ENCODE peak calls at places on chromosomes 11 and 22, in four cellular contexts. Z is HL-60, X is K562, H is GM12878. W is an unnamed sample.

GRCh38 chr22:28802595-28803087 is 2.3 kb upstream of the XBP1 start:
- DNase-seq in X (peak), H (no peak), Z (no peak), W (no peak)

GRCh38 chr22:42869463-42869862 is 12.4 kb upstream of the ARFGAP3 start:
- DNase-seq in X (no peak), H (no peak), Z (no peak), W (no peak)

GRCh38 chr22:28004021-28004420 is 85.0 kb upstream of the PITPNB start:
- DNase-seq in H (no peak), Z (no peak), X (no peak), W (no peak)

GRCh38 chr11:72079776-72080325 is 491 bp downstream of the NUMA1 start:
- DNase-seq in Z (no peak), H (no peak), X (peak), W (peak)

GRCh38 chr11:57244911-57245310 is 7.9 kb upstream of the APLNR start:
- DNase-seq in Z (no peak), H (no peak), X (no peak), W (no peak)

GRCh38 chr11:25566298-25567200 is 765.4 kb upstream of the ANO3 start:
- DNase-seq in H (no peak), X (no peak), Z (peak), W (no peak)

GRCh38 chr11:72037554-72038311 is 39.0 kb downstream of the IL18BP start:
- DNase-seq in X (no peak), H (no peak), Z (no peak), W (no peak)

GRCh38 chr11:62054484-62055121 is 69.2 kb upstream of the INCENP start:
- DNase-seq in H (no peak), Z (no peak), X (peak), W (no peak)

GRCh38 chr11:15055620-15056356 is 17.6 kb upstream of the CALCB start:
- DNase-seq in Z (no peak), H (no peak), X (no peak), W (no peak)

GRCh38 chr11:6333112-6333511 is 12.8 kb upstream of the CAVIN3 start:
- DNase-seq in H (no peak), Z (no peak), X (no peak), W (peak)

GRCh38 chr22:20524004-20524481 is 16.6 kb downstream of the MED15 start:
- DNase-seq in H (peak), X (peak), Z (no peak), W (peak)

GRCh38 chr11:109033627-109034340 is 368.9 kb downstream of the DDX10 start:
- DNase-seq in H (no peak), X (no peak), Z (no peak), W (no peak)

GRCh38 chr11:100329352-100329751 is 357.7 kb upstream of the ARHGAP42 start:
- DNase-seq in H (no peak), X (no peak), Z (no peak), W (no peak)
- TF ChIP-seq GABPA in H (no peak), X (no peak), Z (no peak), W (no peak)

GRCh38 chr11:45805305-45806071 is 539 bp downstream of the SLC35C1 start:
- DNase-seq in H (no peak), Z (peak), X (no peak), W (no peak)
- TF ChIP-seq GABPA in H (no peak), Z (no peak), X (no peak), W (no peak)

GRCh38 chr11:121931121-121931520 is 184.9 kb downstream of the BLID start:
- DNase-seq in Z (no peak), X (no peak), H (no peak), W (no peak)

GRCh38 chr11:121931748-121932352 is 184.2 kb downstream of the BLID start:
- DNase-seq in Z (no peak), X (no peak), H (no peak), W (no peak)

GRCh38 chr11:121929581-121929980 is 186.4 kb downstream of the BLID start:
- DNase-seq in X (no peak), H (no peak), Z (no peak), W (peak)

GRCh38 chr11:121928597-121929580 is 187.1 kb downstream of the BLID start:
- DNase-seq in H (no peak), X (no peak), Z (no peak), W (no peak)

DNA sequence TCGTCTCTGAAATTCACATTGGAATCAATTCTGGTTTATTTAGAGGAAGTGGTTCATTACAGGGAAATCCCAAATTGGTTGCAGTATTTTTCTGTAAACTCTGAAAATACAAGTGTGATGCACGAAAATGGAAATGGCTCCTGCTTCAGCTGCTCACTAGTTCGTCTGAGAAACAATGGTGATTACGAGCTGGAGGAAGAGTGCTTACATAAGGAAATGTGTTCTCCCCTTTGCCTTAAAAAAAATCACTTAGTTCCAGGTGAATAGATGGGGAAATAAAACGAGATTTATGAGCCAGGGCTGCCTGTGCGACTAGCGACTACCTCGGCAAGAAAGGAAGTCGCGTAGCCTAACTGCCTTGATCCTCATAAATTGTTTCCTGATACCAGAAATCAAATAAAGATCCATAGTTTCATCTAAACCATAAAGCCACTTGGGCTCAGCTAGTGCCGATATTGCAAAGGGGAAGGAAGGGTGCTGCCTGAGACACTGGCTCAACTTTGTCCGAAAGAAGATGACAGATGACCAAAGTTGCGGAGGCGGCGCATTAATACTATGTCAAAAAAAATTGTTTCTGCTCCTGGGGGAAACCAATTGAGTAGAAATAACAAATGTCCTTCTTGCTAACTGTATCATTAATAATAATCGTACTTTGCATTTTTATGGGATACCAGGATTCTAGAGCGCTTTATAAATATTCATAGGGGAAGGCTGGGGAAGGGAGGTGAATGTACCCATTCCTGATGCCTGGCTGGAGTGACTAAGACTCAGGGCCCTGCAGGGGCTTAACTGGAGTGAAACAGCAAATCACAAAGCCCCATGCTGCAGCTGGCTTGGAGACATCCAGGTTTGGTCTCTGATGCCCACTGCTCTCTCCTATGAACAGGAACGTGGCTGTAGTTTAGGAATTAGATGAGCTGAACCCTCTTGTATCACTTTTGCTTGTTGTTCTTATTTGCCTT is 185.7 kb downstream of the BLID start:
- DNase-seq in H (peak), Z (no peak), X (no peak), W (no peak)
- TF ChIP-seq GABPA in H (no peak), Z (no peak), X (no peak), W (no peak)

GRCh38 chr11:112346586-112346985 is 85.9 kb upstream of the PLET1 start:
- DNase-seq in X (no peak), H (no peak), Z (no peak), W (no peak)
- TF ChIP-seq GABPA in X (no peak), H (no peak), Z (no peak), W (no peak)

GRCh38 chr11:119875841-119876600 is 147.0 kb upstream of the NECTIN1 start:
- DNase-seq in X (no peak), Z (no peak), H (no peak), W (no peak)
- TF ChIP-seq GABPA in X (no peak), Z (no peak), H (no peak), W (no peak)

GRCh38 chr11:129655247-129655832 is 160.3 kb upstream of the TMEM45B start:
- DNase-seq in H (no peak), X (no peak), Z (no peak), W (no peak)

GRCh38 chr11:129658558-129658882 is 157.1 kb upstream of the TMEM45B start:
- DNase-seq in H (no peak), Z (no peak), X (no peak), W (no peak)

GRCh38 chr11:129657866-129658557 is 157.6 kb upstream of the TMEM45B start:
- DNase-seq in H (no peak), X (no peak), Z (no peak), W (no peak)

GRCh38 chr11:129652828-129653227 is 162.8 kb upstream of the TMEM45B start:
- DNase-seq in X (no peak), Z (no peak), H (no peak), W (no peak)
- TF ChIP-seq GABPA in X (no peak), Z (no peak), H (no peak), W (no peak)

GRCh38 chr11:128471138-128471661 is 116.2 kb downstream of the ETS1 start:
- DNase-seq in X (no peak), H (peak), Z (no peak), W (no peak)
- TF ChIP-seq GABPA in X (no peak), H (no peak), Z (no peak), W (no peak)